ENCODE peak calls at places on chromosomes 7 and 10, in seven cellular contexts. One of them, this sample, is unnamed.

GRCh38 chr7:16433568-16434122 is 12.3 kb upstream of the CRPPA start:
- DNase-seq in A549: no peak
- DNase-seq in foreskin fibroblast: no peak
- DNase-seq in suprapubic skin: no peak
- DNase-seq in adrenal gland: no peak
- DNase-seq in tibial nerve: no peak
- DNase-seq in cardiac muscle cell: no peak
- DNase-seq in this sample: no peak

GRCh38 chr7:18345641-18346234 is 149.8 kb upstream of the HDAC9 start:
- DNase-seq in A549: peak
- DNase-seq in foreskin fibroblast: no peak
- DNase-seq in suprapubic skin: no peak
- DNase-seq in adrenal gland: peak
- DNase-seq in tibial nerve: peak
- DNase-seq in cardiac muscle cell: peak
- DNase-seq in this sample: no peak

GRCh38 chr7:115704884-115705283 is 325.7 kb downstream of the TFEC start:
- DNase-seq in A549: no peak
- DNase-seq in foreskin fibroblast: no peak
- DNase-seq in suprapubic skin: no peak
- DNase-seq in adrenal gland: no peak
- DNase-seq in tibial nerve: no peak
- DNase-seq in cardiac muscle cell: no peak
- DNase-seq in this sample: no peak

GRCh38 chr10:49634053-49634660 is 20.3 kb downstream of the CHAT start:
- DNase-seq in A549: no peak
- DNase-seq in foreskin fibroblast: no peak
- DNase-seq in suprapubic skin: peak
- DNase-seq in adrenal gland: no peak
- DNase-seq in tibial nerve: no peak
- DNase-seq in cardiac muscle cell: no peak
- DNase-seq in this sample: no peak

GRCh38 chr10:123972481-123973401 is 81.1 kb upstream of the CPXM2 start:
- DNase-seq in A549: no peak
- DNase-seq in foreskin fibroblast: no peak
- DNase-seq in suprapubic skin: no peak
- DNase-seq in adrenal gland: no peak
- DNase-seq in tibial nerve: no peak
- DNase-seq in cardiac muscle cell: peak
- DNase-seq in this sample: no peak

GRCh38 chr10:97777148-97777547 is 5.3 kb upstream of the SFRP5 start:
- DNase-seq in A549: no peak
- DNase-seq in foreskin fibroblast: no peak
- DNase-seq in suprapubic skin: no peak
- DNase-seq in adrenal gland: no peak
- DNase-seq in tibial nerve: no peak
- DNase-seq in cardiac muscle cell: no peak
- DNase-seq in this sample: no peak

GRCh38 chr7:82694020-82694419 is 250.4 kb upstream of the CACNA2D1 start:
- DNase-seq in A549: no peak
- DNase-seq in foreskin fibroblast: no peak
- DNase-seq in suprapubic skin: no peak
- DNase-seq in adrenal gland: no peak
- DNase-seq in tibial nerve: no peak
- DNase-seq in cardiac muscle cell: no peak
- DNase-seq in this sample: no peak

GRCh38 chr10:26799342-26799741 is 61.4 kb downstream of the ABI1 start:
- DNase-seq in A549: no peak
- DNase-seq in foreskin fibroblast: no peak
- DNase-seq in suprapubic skin: no peak
- DNase-seq in adrenal gland: no peak
- DNase-seq in tibial nerve: no peak
- DNase-seq in cardiac muscle cell: no peak
- DNase-seq in this sample: no peak

GRCh38 chr10:58291538-58292174 is 22.7 kb downstream of the CISD1 start:
- DNase-seq in A549: peak
- DNase-seq in foreskin fibroblast: peak
- DNase-seq in suprapubic skin: no peak
- DNase-seq in adrenal gland: peak
- DNase-seq in tibial nerve: peak
- DNase-seq in cardiac muscle cell: peak
- DNase-seq in this sample: no peak

GRCh38 chr10:59648711-59649201 is 60.9 kb downstream of the SLC16A9 start:
- DNase-seq in A549: no peak
- DNase-seq in foreskin fibroblast: no peak
- DNase-seq in suprapubic skin: no peak
- DNase-seq in adrenal gland: no peak
- DNase-seq in tibial nerve: no peak
- DNase-seq in cardiac muscle cell: peak
- DNase-seq in this sample: no peak

DNA sequence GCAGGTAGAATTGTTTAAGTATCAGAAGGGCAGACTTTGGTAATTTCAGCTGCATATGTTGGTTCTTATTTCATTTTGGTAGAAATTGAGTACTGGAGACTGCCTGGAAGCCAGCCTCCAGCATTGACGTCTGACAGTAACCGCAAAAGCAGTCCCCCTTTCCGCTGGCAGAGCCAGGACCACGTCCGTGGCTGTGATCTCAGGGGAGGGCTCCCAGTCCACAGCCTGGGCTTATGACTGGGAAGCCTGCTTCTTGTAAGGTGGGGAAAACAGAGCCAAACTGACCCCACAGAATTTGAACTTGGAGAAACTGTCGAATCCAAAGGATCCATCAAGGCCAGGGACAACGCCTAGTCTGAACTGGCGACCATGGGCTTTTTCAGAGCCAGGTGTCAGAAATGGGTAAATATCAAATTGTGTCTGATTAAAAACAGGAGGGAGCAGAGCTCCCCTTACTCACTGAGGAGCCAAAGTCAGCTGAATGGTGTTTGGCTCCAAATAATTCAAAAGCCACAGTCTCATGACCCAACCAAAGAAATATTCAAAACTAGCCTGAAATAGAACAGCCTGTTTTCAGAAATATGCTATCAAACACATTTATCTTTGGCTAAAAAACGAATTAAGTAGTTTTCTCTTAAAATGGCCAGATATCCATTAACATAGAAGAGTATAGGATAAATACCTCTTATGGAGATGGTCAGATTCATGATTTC is 751.5 kb upstream of the GALNT17 start:
- DNase-seq in A549: no peak
- DNase-seq in foreskin fibroblast: no peak
- DNase-seq in suprapubic skin: peak
- DNase-seq in adrenal gland: no peak
- DNase-seq in tibial nerve: peak
- DNase-seq in cardiac muscle cell: no peak
- DNase-seq in this sample: no peak
- H3K4me3 ChIP-seq in A549: no peak
- H3K4me3 ChIP-seq in foreskin fibroblast: no peak
- H3K4me3 ChIP-seq in suprapubic skin: no peak
- H3K4me3 ChIP-seq in adrenal gland: no peak
- H3K4me3 ChIP-seq in tibial nerve: no peak
- H3K4me3 ChIP-seq in cardiac muscle cell: no peak
- H3K4me3 ChIP-seq in this sample: no peak

GRCh38 chr7:130822642-130823041 is 88.6 kb upstream of the KLF14 start:
- DNase-seq in A549: no peak
- DNase-seq in foreskin fibroblast: no peak
- DNase-seq in suprapubic skin: no peak
- DNase-seq in adrenal gland: no peak
- DNase-seq in tibial nerve: no peak
- DNase-seq in cardiac muscle cell: no peak
- DNase-seq in this sample: no peak
- H3K4me3 ChIP-seq in A549: no peak
- H3K4me3 ChIP-seq in foreskin fibroblast: no peak
- H3K4me3 ChIP-seq in suprapubic skin: no peak
- H3K4me3 ChIP-seq in adrenal gland: no peak
- H3K4me3 ChIP-seq in tibial nerve: no peak
- H3K4me3 ChIP-seq in cardiac muscle cell: no peak
- H3K4me3 ChIP-seq in this sample: no peak

DNA sequence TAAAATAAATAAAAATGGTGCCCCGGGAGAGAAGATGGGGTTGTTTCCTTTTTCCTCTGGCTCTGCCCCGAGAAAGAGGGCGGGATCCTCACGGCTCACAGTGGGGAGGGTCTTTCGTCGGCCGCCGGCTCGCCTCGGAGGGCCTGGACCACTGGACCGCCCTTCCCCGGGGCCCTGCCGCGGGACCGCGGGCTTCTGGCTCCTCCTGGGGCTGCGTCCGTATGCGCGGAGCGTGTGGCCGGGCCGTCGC is 3.5 kb upstream of the IGF2BP3 start:
- DNase-seq in A549: no peak
- DNase-seq in foreskin fibroblast: no peak
- DNase-seq in suprapubic skin: no peak
- DNase-seq in adrenal gland: no peak
- DNase-seq in tibial nerve: no peak
- DNase-seq in cardiac muscle cell: peak
- DNase-seq in this sample: no peak
- H3K4me3 ChIP-seq in A549: peak
- H3K4me3 ChIP-seq in foreskin fibroblast: peak
- H3K4me3 ChIP-seq in suprapubic skin: peak
- H3K4me3 ChIP-seq in adrenal gland: no peak
- H3K4me3 ChIP-seq in tibial nerve: peak
- H3K4me3 ChIP-seq in cardiac muscle cell: peak
- H3K4me3 ChIP-seq in this sample: peak

GRCh38 chr7:86963599-86964230 is 95.7 kb downstream of the ELAPOR2 start:
- DNase-seq in A549: no peak
- DNase-seq in foreskin fibroblast: no peak
- DNase-seq in suprapubic skin: no peak
- DNase-seq in adrenal gland: no peak
- DNase-seq in tibial nerve: no peak
- DNase-seq in cardiac muscle cell: no peak
- DNase-seq in this sample: peak
- H3K4me3 ChIP-seq in A549: no peak
- H3K4me3 ChIP-seq in foreskin fibroblast: no peak
- H3K4me3 ChIP-seq in suprapubic skin: no peak
- H3K4me3 ChIP-seq in adrenal gland: no peak
- H3K4me3 ChIP-seq in tibial nerve: no peak
- H3K4me3 ChIP-seq in cardiac muscle cell: no peak
- H3K4me3 ChIP-seq in this sample: no peak

GRCh38 chr10:4569132-4569531 is 256.9 kb upstream of the AKR1E2 start:
- DNase-seq in A549: no peak
- DNase-seq in foreskin fibroblast: no peak
- DNase-seq in suprapubic skin: no peak
- DNase-seq in adrenal gland: no peak
- DNase-seq in tibial nerve: peak
- DNase-seq in cardiac muscle cell: no peak
- DNase-seq in this sample: no peak
- H3K4me3 ChIP-seq in A549: no peak
- H3K4me3 ChIP-seq in foreskin fibroblast: no peak
- H3K4me3 ChIP-seq in suprapubic skin: no peak
- H3K4me3 ChIP-seq in adrenal gland: no peak
- H3K4me3 ChIP-seq in tibial nerve: no peak
- H3K4me3 ChIP-seq in cardiac muscle cell: no peak
- H3K4me3 ChIP-seq in this sample: no peak

DNA sequence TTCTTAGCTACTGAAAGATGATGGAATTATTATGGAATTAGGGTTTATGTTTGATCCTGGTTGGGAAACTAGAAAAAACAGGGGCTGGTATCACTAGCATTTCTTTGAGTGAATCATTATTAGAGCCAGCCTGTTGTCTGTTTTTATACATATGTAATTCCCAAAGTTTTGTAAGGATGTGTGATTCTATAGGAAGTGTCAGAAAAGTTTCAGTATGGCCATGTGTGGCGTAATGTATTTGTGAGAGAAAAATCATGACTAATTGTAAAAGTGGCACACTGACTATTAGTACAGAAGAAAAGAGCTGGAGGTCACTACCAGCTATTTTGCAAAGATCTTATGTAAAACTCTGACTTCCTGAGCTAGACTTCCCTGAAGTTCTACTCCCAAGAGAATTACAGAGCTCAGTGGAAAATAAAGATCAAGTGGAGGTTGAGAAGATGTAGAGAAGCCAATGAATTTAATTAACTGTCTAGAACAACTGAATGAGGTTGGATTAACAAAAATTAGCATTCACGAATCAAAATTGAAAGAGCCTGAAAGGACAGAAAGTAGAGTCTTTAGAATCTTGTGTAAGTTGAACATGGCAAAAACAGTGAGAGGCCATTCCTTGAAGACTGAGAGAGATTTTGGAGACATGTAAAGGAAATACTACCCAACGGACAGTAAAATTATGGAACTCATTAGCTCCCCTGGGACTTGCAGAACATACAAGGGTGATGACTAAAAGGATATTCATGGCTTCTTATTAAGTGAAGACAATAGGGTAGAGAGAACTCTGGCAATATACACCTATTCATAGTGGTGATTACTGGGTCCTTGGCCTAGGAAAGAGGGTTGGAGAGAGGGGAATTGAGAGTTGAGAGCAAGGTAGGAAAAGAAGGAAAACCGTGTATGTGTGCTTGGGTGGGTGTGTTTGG is 12.5 kb downstream of the ZNF365 start:
- DNase-seq in A549: no peak
- DNase-seq in foreskin fibroblast: peak
- DNase-seq in suprapubic skin: no peak
- DNase-seq in adrenal gland: no peak
- DNase-seq in tibial nerve: no peak
- DNase-seq in cardiac muscle cell: no peak
- DNase-seq in this sample: no peak
- H3K4me3 ChIP-seq in A549: no peak
- H3K4me3 ChIP-seq in foreskin fibroblast: no peak
- H3K4me3 ChIP-seq in suprapubic skin: no peak
- H3K4me3 ChIP-seq in adrenal gland: no peak
- H3K4me3 ChIP-seq in tibial nerve: no peak
- H3K4me3 ChIP-seq in cardiac muscle cell: no peak
- H3K4me3 ChIP-seq in this sample: no peak

DNA sequence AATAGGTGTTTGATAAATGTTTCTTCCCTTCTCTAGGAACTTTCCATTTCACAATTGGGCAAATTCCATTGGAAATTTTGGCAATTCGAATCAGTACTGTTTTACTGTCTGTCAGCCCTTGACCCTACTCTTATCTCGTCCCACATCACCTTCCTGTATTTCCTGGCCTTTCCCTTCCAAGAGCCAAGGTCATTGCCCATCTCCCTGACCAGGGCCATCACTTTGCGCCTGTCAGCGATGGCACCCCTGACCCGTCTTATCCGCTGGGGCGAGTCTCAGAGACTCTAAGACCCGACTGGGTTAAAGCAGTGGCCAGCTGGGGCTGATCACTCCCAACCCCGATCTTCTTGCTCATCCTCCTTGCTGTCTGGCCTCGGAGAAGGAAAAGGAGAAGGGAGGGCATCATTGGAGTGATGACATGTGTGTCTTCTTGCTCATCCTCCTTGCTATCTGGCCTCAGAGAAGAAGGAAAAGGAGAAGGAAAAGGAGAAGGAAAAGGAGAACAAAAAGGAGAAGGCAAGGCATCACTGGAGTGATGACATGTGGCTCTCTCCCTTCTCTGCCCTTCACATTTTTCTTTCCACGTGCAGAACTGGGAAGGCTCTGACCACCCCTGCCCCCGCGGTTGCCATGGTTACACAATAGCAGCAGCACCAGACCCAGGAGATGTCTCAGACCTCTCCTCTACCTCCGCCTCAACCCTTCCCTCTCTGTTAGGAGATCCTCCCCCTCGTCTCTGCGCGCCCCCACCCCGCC is 2.1 kb downstream of the SEMA3D start:
- DNase-seq in A549: no peak
- DNase-seq in foreskin fibroblast: peak
- DNase-seq in suprapubic skin: peak
- DNase-seq in adrenal gland: peak
- DNase-seq in tibial nerve: no peak
- DNase-seq in cardiac muscle cell: peak
- DNase-seq in this sample: no peak
- H3K4me3 ChIP-seq in A549: peak
- H3K4me3 ChIP-seq in foreskin fibroblast: peak
- H3K4me3 ChIP-seq in suprapubic skin: peak
- H3K4me3 ChIP-seq in adrenal gland: no peak
- H3K4me3 ChIP-seq in tibial nerve: peak
- H3K4me3 ChIP-seq in cardiac muscle cell: peak
- H3K4me3 ChIP-seq in this sample: peak

GRCh38 chr10:74361678-74362077 is 210.7 kb downstream of the ADK start:
- DNase-seq in A549: no peak
- DNase-seq in foreskin fibroblast: no peak
- DNase-seq in suprapubic skin: no peak
- DNase-seq in adrenal gland: no peak
- DNase-seq in tibial nerve: no peak
- DNase-seq in cardiac muscle cell: no peak
- DNase-seq in this sample: no peak
- H3K4me3 ChIP-seq in A549: no peak
- H3K4me3 ChIP-seq in foreskin fibroblast: no peak
- H3K4me3 ChIP-seq in suprapubic skin: no peak
- H3K4me3 ChIP-seq in adrenal gland: no peak
- H3K4me3 ChIP-seq in tibial nerve: no peak
- H3K4me3 ChIP-seq in cardiac muscle cell: no peak
- H3K4me3 ChIP-seq in this sample: no peak

This sample was measured in BJ.